ENCODE peak calls at places on chromosomes 4 and X, in five cellular contexts. One of them, this sample, is unnamed. For H3K4me1, the result is how much of the 10 kb centered on the place peaks cover.

GRCh38 chrX:80282535-80282934 is 137.7 kb upstream of the TENT5D start:
- DNase-seq in neural progenitor cell: no peak
- DNase-seq in HCT116: no peak
- DNase-seq in colonic mucosa: no peak
- DNase-seq in IMR-90: no peak
- DNase-seq in this sample: no peak

GRCh38 chr4:169243808-169244207 is 26.9 kb downstream of the SH3RF1 start:
- DNase-seq in IMR-90: peak
- DNase-seq in neural progenitor cell: peak
- DNase-seq in colonic mucosa: no peak
- DNase-seq in HCT116: no peak
- DNase-seq in this sample: no peak

GRCh38 chr4:75099321-75099720 is 166.4 kb downstream of the PARM1 start:
- DNase-seq in colonic mucosa: peak
- DNase-seq in HCT116: no peak
- DNase-seq in neural progenitor cell: no peak
- DNase-seq in IMR-90: no peak
- DNase-seq in this sample: no peak

GRCh38 chr4:169244210-169244609 is 26.5 kb downstream of the SH3RF1 start:
- DNase-seq in colonic mucosa: no peak
- DNase-seq in IMR-90: no peak
- DNase-seq in neural progenitor cell: peak
- DNase-seq in HCT116: no peak
- DNase-seq in this sample: no peak

GRCh38 chr4:8402181-8402597 is 38.3 kb downstream of the ACOX3 start:
- DNase-seq in colonic mucosa: no peak
- DNase-seq in IMR-90: no peak
- DNase-seq in neural progenitor cell: no peak
- DNase-seq in HCT116: no peak
- DNase-seq in this sample: no peak

GRCh38 chr4:105715692-105716278 is 7.2 kb downstream of the GSTCD start:
- DNase-seq in colonic mucosa: no peak
- DNase-seq in IMR-90: peak
- DNase-seq in HCT116: peak
- DNase-seq in neural progenitor cell: peak
- DNase-seq in this sample: no peak

GRCh38 chrX:115387327-115387726 is 97.8 kb downstream of the LUZP4 start:
- DNase-seq in IMR-90: no peak
- DNase-seq in HCT116: no peak
- DNase-seq in neural progenitor cell: no peak
- DNase-seq in colonic mucosa: no peak
- DNase-seq in this sample: no peak

GRCh38 chr4:87679449-87680169 is 29.5 kb downstream of the DMP1 start:
- DNase-seq in IMR-90: peak
- DNase-seq in neural progenitor cell: peak
- DNase-seq in colonic mucosa: no peak
- DNase-seq in HCT116: peak
- DNase-seq in this sample: peak

GRCh38 chr4:12729384-12729783 is 754.8 kb downstream of the RAB28 start:
- DNase-seq in IMR-90: peak
- DNase-seq in neural progenitor cell: peak
- DNase-seq in colonic mucosa: no peak
- DNase-seq in HCT116: peak
- DNase-seq in this sample: no peak

GRCh38 chr4:38639245-38639644 is 24.8 kb upstream of the KLF3 start:
- DNase-seq in HCT116: no peak
- DNase-seq in neural progenitor cell: no peak
- DNase-seq in colonic mucosa: no peak
- DNase-seq in IMR-90: no peak
- DNase-seq in this sample: no peak
- H3K4me1 ChIP-seq in HCT116: under half
- H3K4me1 ChIP-seq in neural progenitor cell: under half
- H3K4me1 ChIP-seq in colonic mucosa: under half
- H3K4me1 ChIP-seq in IMR-90: under half
- H3K4me1 ChIP-seq in this sample: under half

DNA sequence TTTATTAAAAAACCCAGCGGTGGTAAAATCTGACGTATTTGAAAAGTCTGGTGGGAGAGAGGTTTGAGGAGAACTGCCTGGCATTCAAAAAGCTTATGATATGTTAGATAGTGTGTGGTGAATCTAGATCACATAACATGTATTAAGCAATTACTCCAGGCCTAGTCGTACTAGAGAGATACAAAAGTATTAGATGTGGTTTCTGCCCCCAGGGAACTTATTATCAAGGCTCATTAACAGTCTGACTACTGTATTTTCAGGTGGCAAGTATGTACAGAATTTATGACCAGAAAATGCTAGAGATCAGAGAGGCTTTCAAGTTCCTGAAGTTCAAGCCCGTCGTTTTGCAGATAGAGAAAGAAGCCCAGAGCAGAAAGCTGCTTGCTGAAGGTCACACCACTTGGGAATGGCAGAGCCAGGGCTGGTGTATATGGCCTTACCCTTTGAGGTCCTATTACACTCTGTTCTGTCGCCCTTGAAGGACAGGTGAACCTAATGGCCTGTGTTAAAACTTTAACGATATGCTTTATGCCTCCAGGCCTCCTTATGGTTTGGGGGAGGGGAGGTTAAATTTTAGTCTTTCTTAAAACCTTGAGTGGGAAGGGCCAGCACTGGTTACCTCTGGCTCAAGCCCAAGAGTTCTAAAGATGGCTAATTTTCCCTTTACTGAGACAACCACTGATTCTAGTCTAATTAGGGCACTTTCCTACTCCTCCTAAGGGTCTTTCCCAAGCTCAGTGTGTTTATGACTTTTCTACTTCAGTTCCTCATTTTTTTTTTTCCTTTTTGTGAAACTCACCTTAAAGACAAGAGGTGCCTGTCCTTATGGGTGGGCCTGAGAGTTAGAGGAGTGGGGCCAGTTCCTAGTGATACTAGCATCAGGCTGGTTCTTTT is 19.9 kb downstream of the TMEM164 start:
- DNase-seq in colonic mucosa: no peak
- DNase-seq in IMR-90: no peak
- DNase-seq in HCT116: no peak
- DNase-seq in neural progenitor cell: no peak
- DNase-seq in this sample: no peak
- TF ChIP-seq CTCF in colonic mucosa: no peak
- TF ChIP-seq CTCF in IMR-90: no peak
- TF ChIP-seq CTCF in HCT116: no peak
- TF ChIP-seq CTCF in neural progenitor cell: no peak
- TF ChIP-seq CTCF in this sample: no peak

GRCh38 chr4:6926081-6926480 is 16.5 kb downstream of the TBC1D14 start:
- DNase-seq in neural progenitor cell: no peak
- DNase-seq in IMR-90: no peak
- DNase-seq in colonic mucosa: no peak
- DNase-seq in HCT116: no peak
- DNase-seq in this sample: no peak
- H3K9ac ChIP-seq in neural progenitor cell: no peak
- H3K9ac ChIP-seq in IMR-90: no peak
- H3K9ac ChIP-seq in colonic mucosa: no peak
- H3K9ac ChIP-seq in HCT116: no peak
- H3K9ac ChIP-seq in this sample: no peak

GRCh38 chr4:6322761-6323566 is 53.3 kb downstream of the WFS1 start:
- DNase-seq in IMR-90: no peak
- DNase-seq in HCT116: no peak
- DNase-seq in colonic mucosa: no peak
- DNase-seq in neural progenitor cell: no peak
- DNase-seq in this sample: no peak
- H3K4me1 ChIP-seq in IMR-90: under half
- H3K4me1 ChIP-seq in HCT116: under half
- H3K4me1 ChIP-seq in colonic mucosa: under half
- H3K4me1 ChIP-seq in neural progenitor cell: under half
- H3K4me1 ChIP-seq in this sample: under half

DNA sequence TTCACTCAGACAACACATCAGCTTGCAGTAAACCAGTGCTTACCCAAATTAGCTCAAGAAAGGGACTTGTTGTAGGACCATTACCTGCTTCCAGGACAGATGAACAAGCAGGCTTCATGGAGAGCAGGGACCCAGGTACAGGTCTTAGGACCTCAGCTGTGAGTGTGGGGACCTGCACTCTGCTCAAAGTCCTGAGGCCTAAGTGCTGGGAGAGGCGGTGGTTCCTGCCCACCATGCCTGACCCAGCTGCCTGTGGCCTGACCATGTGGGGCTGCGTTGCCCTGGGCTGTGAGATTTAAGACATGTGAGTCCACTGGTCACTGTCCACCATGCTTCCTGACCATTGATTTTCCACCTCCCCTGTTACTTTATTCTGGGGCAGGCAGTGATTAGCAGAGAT is 140.2 kb downstream of the DCLK2 start:
- DNase-seq in neural progenitor cell: no peak
- DNase-seq in HCT116: no peak
- DNase-seq in colonic mucosa: no peak
- DNase-seq in IMR-90: no peak
- DNase-seq in this sample: no peak
- TF ChIP-seq CTCF in neural progenitor cell: no peak
- TF ChIP-seq CTCF in HCT116: no peak
- TF ChIP-seq CTCF in colonic mucosa: no peak
- TF ChIP-seq CTCF in IMR-90: no peak
- TF ChIP-seq CTCF in this sample: no peak

DNA sequence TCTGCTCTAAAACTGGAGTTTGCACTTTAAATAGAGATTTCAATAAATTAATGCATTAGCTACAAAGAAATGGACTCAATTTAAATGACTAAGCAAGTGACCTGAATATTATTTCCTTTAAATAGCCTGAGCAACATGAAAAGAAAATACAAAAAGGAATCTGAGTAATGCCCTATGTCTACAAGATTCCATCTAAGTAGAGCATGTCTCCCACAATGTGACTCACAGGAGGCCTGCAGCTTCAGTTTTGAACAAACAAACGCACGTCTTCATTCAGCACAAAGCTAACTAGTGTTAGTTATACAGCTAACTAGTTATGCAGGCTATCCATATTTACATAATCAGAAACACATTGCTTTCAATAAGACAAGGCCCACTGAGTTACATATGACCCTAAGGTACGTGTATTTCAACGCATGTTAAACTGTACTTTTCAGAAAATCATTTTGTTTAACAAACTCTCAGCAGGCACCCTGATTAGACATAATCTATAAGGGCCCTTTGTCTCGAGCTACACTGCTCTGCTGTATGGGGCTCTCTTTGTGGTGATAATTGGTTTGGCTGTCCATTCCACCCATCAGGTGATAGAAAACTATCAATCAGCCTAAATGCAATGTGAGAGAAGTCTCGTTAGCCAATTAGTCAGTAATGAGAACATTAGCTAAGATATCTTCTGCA is 116.5 kb downstream of the MAML3 start:
- DNase-seq in HCT116: no peak
- DNase-seq in colonic mucosa: no peak
- DNase-seq in neural progenitor cell: peak
- DNase-seq in IMR-90: peak
- DNase-seq in this sample: no peak
- H3K9ac ChIP-seq in HCT116: no peak
- H3K9ac ChIP-seq in colonic mucosa: no peak
- H3K9ac ChIP-seq in neural progenitor cell: no peak
- H3K9ac ChIP-seq in IMR-90: no peak
- H3K9ac ChIP-seq in this sample: no peak

GRCh38 chrX:30887288-30887687 is 1.8 kb downstream of the TAB3 start:
- DNase-seq in colonic mucosa: no peak
- DNase-seq in neural progenitor cell: no peak
- DNase-seq in IMR-90: no peak
- DNase-seq in HCT116: no peak
- DNase-seq in this sample: no peak
- H3K4me1 ChIP-seq in colonic mucosa: under half
- H3K4me1 ChIP-seq in neural progenitor cell: under half
- H3K4me1 ChIP-seq in IMR-90: under half
- H3K4me1 ChIP-seq in HCT116: under half
- H3K4me1 ChIP-seq in this sample: under half

GRCh38 chr4:102268355-102268754 is 76.9 kb downstream of the SLC39A8 start:
- DNase-seq in neural progenitor cell: no peak
- DNase-seq in IMR-90: no peak
- DNase-seq in colonic mucosa: no peak
- DNase-seq in HCT116: no peak
- DNase-seq in this sample: no peak

GRCh38 chr4:102259702-102260101 is 85.6 kb downstream of the SLC39A8 start:
- DNase-seq in IMR-90: no peak
- DNase-seq in neural progenitor cell: no peak
- DNase-seq in colonic mucosa: no peak
- DNase-seq in HCT116: no peak
- DNase-seq in this sample: no peak

GRCh38 chr4:102259081-102259480 is 86.2 kb downstream of the SLC39A8 start:
- DNase-seq in colonic mucosa: no peak
- DNase-seq in neural progenitor cell: no peak
- DNase-seq in IMR-90: no peak
- DNase-seq in HCT116: no peak
- DNase-seq in this sample: no peak

GRCh38 chr4:102263024-102263787 is 82.1 kb downstream of the SLC39A8 start:
- DNase-seq in HCT116: peak
- DNase-seq in IMR-90: peak
- DNase-seq in colonic mucosa: no peak
- DNase-seq in neural progenitor cell: peak
- DNase-seq in this sample: no peak
- TF ChIP-seq CTCF in HCT116: peak
- TF ChIP-seq CTCF in IMR-90: peak
- TF ChIP-seq CTCF in colonic mucosa: no peak
- TF ChIP-seq CTCF in neural progenitor cell: peak
- TF ChIP-seq CTCF in this sample: peak